ENCODE peak calls at places on chromosomes 11 and 22, in seven cellular contexts. I, C, B, J, Y, X and F are unnamed samples.

GRCh38 chr11:114015117-114015516 is 40.2 kb downstream of the HTR3A start:
- DNase-seq in I (no peak), C (no peak), B (no peak), J (no peak), Y (no peak), X (no peak), F (peak)

GRCh38 chr22:50726643-50727340 is 11.2 kb upstream of the ACR start:
- DNase-seq in I (no peak), C (no peak), B (no peak), J (no peak), Y (no peak), X (no peak), F (no peak)

GRCh38 chr11:44178381-44178780 is 82.9 kb downstream of the EXT2 start:
- DNase-seq in I (no peak), C (no peak), B (peak), J (no peak), Y (no peak), X (no peak), F (no peak)

GRCh38 chr22:20009018-20009482 is 7.6 kb downstream of the ARVCF start:
- DNase-seq in I (no peak), C (no peak), B (no peak), J (peak), Y (no peak), X (no peak), F (no peak)

GRCh38 chr22:38830026-38830844 is 13.6 kb downstream of the NPTXR start:
- DNase-seq in I (no peak), C (no peak), B (no peak), J (no peak), Y (no peak), X (no peak), F (no peak)

GRCh38 chr11:81989093-81989492 is 744.6 kb downstream of the FAM181B start:
- DNase-seq in I (no peak), C (no peak), B (peak), J (no peak), Y (no peak), X (peak), F (no peak)

GRCh38 chr22:19438286-19438685 is 5.9 kb downstream of the MRPL40 start:
- DNase-seq in I (no peak), C (no peak), B (no peak), J (no peak), Y (no peak), X (no peak), F (no peak)

GRCh38 chr22:49677495-49677889 is 150.2 kb downstream of the BRD1 start:
- DNase-seq in I (no peak), C (no peak), B (no peak), J (peak), Y (no peak), X (no peak), F (no peak)

GRCh38 chr22:35324762-35325161 is 25.1 kb downstream of the TOM1 start:
- DNase-seq in I (no peak), C (no peak), B (no peak), J (no peak), Y (no peak), X (no peak), F (no peak)

GRCh38 chr11:71204294-71204693 is 48.1 kb downstream of the SHANK2 start:
- DNase-seq in I (no peak), C (no peak), B (no peak), J (no peak), Y (no peak), X (no peak), F (no peak)

GRCh38 chr11:92886243-92886905 is 83.1 kb upstream of the MTNR1B start:
- DNase-seq in I (no peak), C (peak), B (peak), J (no peak), Y (peak), X (peak), F (peak)